ENCODE peak calls at places on chromosomes 16 and 17, in four cellular contexts. One of them, this sample, is unnamed.
A peak's percentile ranks its signal among the peaks of the same experiment; 100 is the strongest.

GRCh38 chr16:90077757-90078593 is 844 bp upstream of the PRDM7 start:
- DNase-seq in K562: peak; percentile 14
- DNase-seq in SK-N-SH: peak; percentile 14
- DNase-seq in HepG2: no peak
- DNase-seq in this sample: no peak

GRCh38 chr17:82699551-82699950 is 1.1 kb upstream of the RAB40B start:
- DNase-seq in K562: no peak
- DNase-seq in SK-N-SH: no peak
- DNase-seq in HepG2: no peak
- DNase-seq in this sample: no peak

GRCh38 chr17:63096426-63096825 is 130.4 kb downstream of the TANC2 start:
- DNase-seq in K562: no peak
- DNase-seq in SK-N-SH: no peak
- DNase-seq in HepG2: no peak
- DNase-seq in this sample: no peak

GRCh38 chr17:7558544-7559306 is at the start of gene TNFSF13:
- DNase-seq in K562: no peak
- DNase-seq in SK-N-SH: peak; percentile 49
- DNase-seq in HepG2: no peak
- DNase-seq in this sample: no peak

GRCh38 chr16:3596101-3596861 is 15.1 kb downstream of the SLX4 start:
- DNase-seq in K562: no peak
- DNase-seq in SK-N-SH: no peak
- DNase-seq in HepG2: peak; percentile 94
- DNase-seq in this sample: no peak

GRCh38 chr17:80005360-80006338 is 30.0 kb downstream of the TBC1D16 start:
- DNase-seq in K562: peak; percentile 86
- DNase-seq in SK-N-SH: peak; percentile 96
- DNase-seq in HepG2: peak; percentile 81
- DNase-seq in this sample: peak; percentile 76

GRCh38 chr16:48366165-48367093 is 18.8 kb downstream of the SIAH1 start:
- DNase-seq in K562: no peak
- DNase-seq in SK-N-SH: peak; percentile 46
- DNase-seq in HepG2: peak; percentile 79
- DNase-seq in this sample: peak; percentile 40

GRCh38 chr16:15988268-15989013 is 39.0 kb downstream of the ABCC1 start:
- DNase-seq in K562: peak; percentile 66
- DNase-seq in SK-N-SH: no peak
- DNase-seq in HepG2: no peak
- DNase-seq in this sample: no peak

GRCh38 chr17:61331886-61332285 is 67.8 kb upstream of the TBX2 start:
- DNase-seq in K562: no peak
- DNase-seq in SK-N-SH: no peak
- DNase-seq in HepG2: no peak
- DNase-seq in this sample: no peak

GRCh38 chr17:74994440-74994839 is 7.0 kb downstream of the CDR2L start:
- DNase-seq in K562: no peak
- DNase-seq in SK-N-SH: no peak
- DNase-seq in HepG2: peak; percentile 39
- DNase-seq in this sample: no peak

GRCh38 chr16:79980650-79981521 is 380.3 kb upstream of the MAF start:
- DNase-seq in K562: no peak
- DNase-seq in SK-N-SH: no peak
- DNase-seq in HepG2: no peak
- DNase-seq in this sample: no peak

GRCh38 chr16:3112058-3112880 is at the start of gene ZNF205:
- DNase-seq in K562: peak; percentile 90
- DNase-seq in SK-N-SH: peak; percentile 92
- DNase-seq in HepG2: peak; percentile 70
- DNase-seq in this sample: peak; percentile 88

GRCh38 chr17:79974786-79975497 is 60.7 kb downstream of the TBC1D16 start:
- DNase-seq in K562: peak; percentile 76
- DNase-seq in SK-N-SH: peak; percentile 35
- DNase-seq in HepG2: no peak
- DNase-seq in this sample: peak; percentile 80

GRCh38 chr17:75622071-75622470 is 11.2 kb upstream of the SMIM5 start:
- DNase-seq in K562: no peak
- DNase-seq in SK-N-SH: no peak
- DNase-seq in HepG2: no peak
- DNase-seq in this sample: no peak

GRCh38 chr17:82303944-82304808 is 13.2 kb downstream of the CD7 start:
- DNase-seq in K562: peak; percentile 76
- DNase-seq in SK-N-SH: peak; percentile 56
- DNase-seq in HepG2: no peak
- DNase-seq in this sample: no peak

GRCh38 chr17:50424246-50425000 is 1.6 kb upstream of the ACSF2 start:
- DNase-seq in K562: no peak
- DNase-seq in SK-N-SH: no peak
- DNase-seq in HepG2: no peak
- DNase-seq in this sample: no peak

GRCh38 chr17:78376161-78376560 is 2.3 kb upstream of the PGS1 start:
- DNase-seq in K562: no peak
- DNase-seq in SK-N-SH: no peak
- DNase-seq in HepG2: no peak
- DNase-seq in this sample: no peak

GRCh38 chr16:10834130-10834529 is 15.5 kb upstream of the TVP23A start:
- DNase-seq in K562: no peak
- DNase-seq in SK-N-SH: no peak
- DNase-seq in HepG2: no peak
- DNase-seq in this sample: no peak

GRCh38 chr17:77440571-77440981 is 299.8 kb downstream of the SEC14L1 start:
- DNase-seq in K562: no peak
- DNase-seq in SK-N-SH: no peak
- DNase-seq in HepG2: no peak
- DNase-seq in this sample: no peak

GRCh38 chr16:86222965-86223551 is 287.3 kb upstream of the FOXF1 start:
- DNase-seq in K562: no peak
- DNase-seq in SK-N-SH: no peak
- DNase-seq in HepG2: no peak
- DNase-seq in this sample: no peak

GRCh38 chr17:79987187-79987889 is 48.3 kb downstream of the TBC1D16 start:
- DNase-seq in K562: no peak
- DNase-seq in SK-N-SH: no peak
- DNase-seq in HepG2: peak; percentile 82
- DNase-seq in this sample: no peak

GRCh38 chr17:68541816-68542215 is 29.6 kb downstream of the PRKAR1A start:
- DNase-seq in K562: no peak
- DNase-seq in SK-N-SH: no peak
- DNase-seq in HepG2: no peak
- DNase-seq in this sample: no peak

GRCh38 chr17:68540981-68541380 is 28.8 kb downstream of the PRKAR1A start:
- DNase-seq in K562: no peak
- DNase-seq in SK-N-SH: no peak
- DNase-seq in HepG2: no peak
- DNase-seq in this sample: no peak

GRCh38 chr17:68535903-68536302 is 23.7 kb downstream of the PRKAR1A start:
- DNase-seq in K562: no peak
- DNase-seq in SK-N-SH: no peak
- DNase-seq in HepG2: no peak
- DNase-seq in this sample: no peak

GRCh38 chr17:68542698-68543463 is 30.7 kb downstream of the PRKAR1A start:
- DNase-seq in K562: no peak
- DNase-seq in SK-N-SH: no peak
- DNase-seq in HepG2: no peak
- DNase-seq in this sample: no peak

GRCh38 chr17:68539536-68540469 is 27.6 kb downstream of the PRKAR1A start:
- DNase-seq in K562: no peak
- DNase-seq in SK-N-SH: no peak
- DNase-seq in HepG2: peak; percentile 24
- DNase-seq in this sample: no peak
- TF ChIP-seq FOXJ3 in K562: no peak
- TF ChIP-seq FOXJ3 in SK-N-SH: no peak
- TF ChIP-seq FOXJ3 in HepG2: no peak
- TF ChIP-seq FOXJ3 in this sample: no peak

GRCh38 chr16:82657239-82657638 is 30.5 kb downstream of the CDH13 start:
- DNase-seq in K562: no peak
- DNase-seq in SK-N-SH: no peak
- DNase-seq in HepG2: no peak
- DNase-seq in this sample: no peak
- TF ChIP-seq FOXJ3 in K562: no peak
- TF ChIP-seq FOXJ3 in SK-N-SH: no peak
- TF ChIP-seq FOXJ3 in HepG2: no peak
- TF ChIP-seq FOXJ3 in this sample: no peak

DNA sequence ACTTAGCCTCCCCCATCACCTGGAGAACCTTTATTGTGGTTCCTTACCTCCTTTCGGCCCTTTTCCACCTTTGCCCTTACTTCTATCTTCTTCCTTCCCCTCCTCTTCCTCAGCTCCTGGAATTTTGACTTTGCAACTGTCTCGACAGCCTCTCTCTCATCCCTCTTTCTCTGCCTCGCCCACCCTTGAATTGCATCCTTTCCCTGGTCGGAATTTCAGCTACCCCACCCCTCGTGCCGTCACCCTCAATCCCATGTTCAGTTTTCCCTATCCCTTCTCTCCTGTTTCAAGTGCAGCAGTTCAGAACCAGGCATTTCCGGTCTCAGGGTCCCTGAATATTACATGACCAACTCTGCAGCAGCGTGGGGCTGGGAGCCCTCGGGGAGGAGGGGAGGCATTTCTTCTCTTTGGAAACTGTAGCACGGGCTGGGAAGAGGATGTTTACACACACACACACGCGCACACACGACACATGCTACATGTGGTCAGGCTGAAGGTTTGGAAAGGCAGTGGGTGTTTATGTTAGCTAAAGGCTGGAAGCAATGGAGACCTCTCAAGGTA is 881 bp downstream of the MINK1 start:
- DNase-seq in K562: no peak
- DNase-seq in SK-N-SH: peak; percentile 44
- DNase-seq in HepG2: peak; percentile 68
- DNase-seq in this sample: no peak
- TF ChIP-seq FOXJ3 in K562: no peak
- TF ChIP-seq FOXJ3 in SK-N-SH: no peak
- TF ChIP-seq FOXJ3 in HepG2: no peak
- TF ChIP-seq FOXJ3 in this sample: no peak

DNA sequence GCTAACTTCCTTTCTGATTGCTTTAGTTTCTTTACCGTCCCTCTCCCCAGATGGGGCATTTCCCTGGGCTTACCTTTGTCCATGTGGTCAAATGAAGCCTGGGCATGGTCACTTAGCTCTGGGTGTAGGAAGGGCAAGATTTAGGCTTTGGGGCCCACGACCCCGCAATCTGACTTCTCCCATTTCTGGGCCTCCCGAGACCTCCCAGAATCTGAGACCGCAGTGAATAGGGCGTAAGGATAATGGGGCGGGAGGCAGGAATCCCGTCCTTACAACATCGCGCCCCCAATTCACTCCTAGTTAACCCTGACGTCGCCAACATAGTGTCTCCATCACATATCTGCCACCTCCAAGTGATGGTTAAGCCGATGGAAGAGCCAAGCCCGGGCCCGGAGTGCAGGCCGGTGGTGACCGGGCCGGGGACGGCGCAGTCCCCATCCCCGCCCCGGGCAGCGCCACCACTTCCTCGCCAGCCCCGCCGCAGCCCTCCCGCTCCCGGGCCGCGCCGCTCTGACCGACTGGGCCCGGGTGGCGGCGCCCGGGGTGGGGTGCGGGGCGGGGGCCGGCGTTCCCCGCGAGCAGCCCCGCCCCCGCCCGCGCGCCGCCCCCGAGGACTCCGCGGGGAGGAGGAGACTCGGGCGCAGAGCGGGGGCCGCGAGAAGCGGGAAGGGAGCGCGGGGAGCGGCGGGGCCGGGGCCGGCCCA is at the start of gene RHBDL3:
- DNase-seq in K562: peak; percentile 94
- DNase-seq in SK-N-SH: peak; percentile 89
- DNase-seq in HepG2: no peak
- DNase-seq in this sample: peak; percentile 36
- TF ChIP-seq FOXJ3 in K562: no peak
- TF ChIP-seq FOXJ3 in SK-N-SH: no peak
- TF ChIP-seq FOXJ3 in HepG2: no peak
- TF ChIP-seq FOXJ3 in this sample: no peak

GRCh38 chr16:88700636-88701482 is 5.3 kb downstream of the RNF166 start:
- DNase-seq in K562: peak; percentile 77
- DNase-seq in SK-N-SH: no peak
- DNase-seq in HepG2: peak; percentile 91
- DNase-seq in this sample: no peak
- TF ChIP-seq FOXJ3 in K562: no peak
- TF ChIP-seq FOXJ3 in SK-N-SH: no peak
- TF ChIP-seq FOXJ3 in HepG2: no peak
- TF ChIP-seq FOXJ3 in this sample: no peak

GRCh38 chr17:38861399-38861843 is 7.9 kb upstream of the RPL23 start:
- DNase-seq in K562: no peak
- DNase-seq in SK-N-SH: no peak
- DNase-seq in HepG2: peak; percentile 67
- DNase-seq in this sample: peak; percentile 55
- TF ChIP-seq FOXJ3 in K562: no peak
- TF ChIP-seq FOXJ3 in SK-N-SH: no peak
- TF ChIP-seq FOXJ3 in HepG2: no peak
- TF ChIP-seq FOXJ3 in this sample: no peak

GRCh38 chr16:82024274-82024673 is 10.8 kb upstream of the HSD17B2 start:
- DNase-seq in K562: no peak
- DNase-seq in SK-N-SH: no peak
- DNase-seq in HepG2: peak; percentile 32
- DNase-seq in this sample: no peak

GRCh38 chr16:82031116-82032084 is 3.7 kb upstream of the HSD17B2 start:
- DNase-seq in K562: peak; percentile 35
- DNase-seq in SK-N-SH: peak; percentile 50
- DNase-seq in HepG2: peak; percentile 71
- DNase-seq in this sample: no peak

GRCh38 chr16:82024883-82025282 is 10.2 kb upstream of the HSD17B2 start:
- DNase-seq in K562: no peak
- DNase-seq in SK-N-SH: no peak
- DNase-seq in HepG2: no peak
- DNase-seq in this sample: no peak

GRCh38 chr16:82023206-82023605 is 11.8 kb upstream of the HSD17B2 start:
- DNase-seq in K562: no peak
- DNase-seq in SK-N-SH: no peak
- DNase-seq in HepG2: no peak
- DNase-seq in this sample: no peak

DNA sequence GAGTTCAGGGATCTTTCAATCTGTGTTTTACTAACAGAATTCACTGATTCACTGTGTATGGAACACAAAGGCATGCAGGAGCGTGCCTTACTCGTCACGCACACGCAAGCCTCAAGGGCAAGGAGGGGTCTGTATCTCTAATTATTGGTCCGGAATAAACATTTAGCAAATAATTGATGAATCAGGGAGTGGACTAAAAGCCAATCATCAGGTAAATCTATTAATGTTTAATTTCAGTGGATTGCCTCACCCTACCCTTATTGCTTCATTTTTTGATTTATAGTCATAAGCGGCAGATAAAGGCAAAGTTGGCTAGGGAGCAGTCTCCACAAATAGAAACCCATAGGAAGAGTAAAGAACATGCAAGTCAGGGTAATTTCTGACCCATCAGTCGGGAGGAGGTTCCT is 7.4 kb upstream of the HSD17B2 start:
- DNase-seq in K562: no peak
- DNase-seq in SK-N-SH: no peak
- DNase-seq in HepG2: no peak
- DNase-seq in this sample: no peak
- TF ChIP-seq FOXJ3 in K562: no peak
- TF ChIP-seq FOXJ3 in SK-N-SH: no peak
- TF ChIP-seq FOXJ3 in HepG2: no peak
- TF ChIP-seq FOXJ3 in this sample: no peak

DNA sequence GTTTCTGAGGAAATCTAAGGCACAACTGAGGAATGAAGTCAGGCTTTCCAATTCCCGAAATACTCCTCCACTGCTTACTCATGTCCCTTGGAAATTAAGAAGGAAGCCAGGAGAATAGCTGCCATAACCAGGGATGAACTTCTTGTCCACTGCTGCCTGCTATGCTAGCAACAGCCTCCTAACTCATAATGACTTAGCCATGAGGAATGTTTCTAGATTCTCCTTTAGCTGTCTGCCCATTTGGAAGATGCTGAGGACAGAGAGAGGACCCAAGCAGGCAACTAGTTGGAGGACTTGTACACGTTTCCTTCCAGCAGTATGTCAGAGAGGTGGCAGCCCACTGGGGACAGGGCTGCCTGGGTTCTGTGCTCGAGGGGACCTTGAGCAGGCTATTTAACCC is 939 bp upstream of the CCL2 start:
- DNase-seq in K562: no peak
- DNase-seq in SK-N-SH: no peak
- DNase-seq in HepG2: no peak
- DNase-seq in this sample: no peak
- TF ChIP-seq FOXJ3 in K562: no peak
- TF ChIP-seq FOXJ3 in SK-N-SH: no peak
- TF ChIP-seq FOXJ3 in HepG2: no peak
- TF ChIP-seq FOXJ3 in this sample: no peak